ENCODE peak calls at places on chromosomes 6 and 20, in six cellular contexts. F is A549, P is HEK293T, K is GM12878, M is IMR-90, A is HepG2. Y is an unnamed sample.

GRCh38 chr6:33008944-33009861 is at the start of gene HLA-DOA:
- DNase-seq in F (peak; percentile 9), P (peak; percentile 82), K (peak; percentile 75), M (peak; percentile 5), A (no peak), Y (peak; percentile 31)

GRCh38 chr6:3409699-3410384 is 47.0 kb downstream of the SLC22A23 start:
- DNase-seq in F (no peak), P (no peak), K (no peak), M (no peak), A (peak; percentile 99), Y (peak; percentile 52)

GRCh38 chr6:99609839-99610489 is 3.3 kb downstream of the PRDM13 start:
- DNase-seq in F (no peak), P (no peak), K (no peak), M (no peak), A (no peak), Y (no peak)

GRCh38 chr6:7402746-7403145 is 13.1 kb downstream of the RIOK1 start:
- DNase-seq in F (no peak), P (no peak), K (no peak), M (no peak), A (no peak), Y (no peak)

GRCh38 chr6:18154507-18155272 is at the start of gene TPMT:
- DNase-seq in F (no peak), P (no peak), K (no peak), M (no peak), A (no peak), Y (peak; percentile 49)

GRCh38 chr20:49729780-49730179 is 16.1 kb upstream of the B4GALT5 start:
- DNase-seq in F (no peak), P (no peak), K (no peak), M (peak; percentile 69), A (no peak), Y (no peak)

GRCh38 chr6:69542494-69542893 is 254.3 kb downstream of the LMBRD1 start:
- DNase-seq in F (no peak), P (no peak), K (no peak), M (no peak), A (no peak), Y (no peak)

GRCh38 chr6:13404115-13404891 is 76.0 kb upstream of the TBC1D7 start:
- DNase-seq in F (no peak), P (no peak), K (no peak), M (peak; percentile 64), A (no peak), Y (no peak)

GRCh38 chr6:140849441-140849840 is 1283.3 kb upstream of the GJE1 start:
- DNase-seq in F (no peak), P (no peak), K (no peak), M (no peak), A (no peak), Y (no peak)

GRCh38 chr20:37225146-37225545 is 36.5 kb downstream of the GHRH start:
- DNase-seq in F (no peak), P (no peak), K (no peak), M (no peak), A (no peak), Y (no peak)

GRCh38 chr6:52697903-52698302 is 27.0 kb downstream of the TMEM14A start:
- DNase-seq in F (peak; percentile 5), P (no peak), K (no peak), M (no peak), A (no peak), Y (no peak)

GRCh38 chr6:23518294-23518693 is 607.7 kb upstream of the NRSN1 start:
- DNase-seq in F (no peak), P (no peak), K (no peak), M (no peak), A (no peak), Y (no peak)

GRCh38 chr6:23524556-23524955 is 601.5 kb upstream of the NRSN1 start:
- DNase-seq in F (no peak), P (no peak), K (no peak), M (no peak), A (no peak), Y (no peak)

GRCh38 chr6:23523771-23524170 is 602.2 kb upstream of the NRSN1 start:
- DNase-seq in F (no peak), P (no peak), K (no peak), M (no peak), A (no peak), Y (no peak)

GRCh38 chr6:23526519-23526918 is 599.5 kb upstream of the NRSN1 start:
- DNase-seq in F (no peak), P (no peak), K (no peak), M (peak; percentile 23), A (no peak), Y (no peak)

DNA sequence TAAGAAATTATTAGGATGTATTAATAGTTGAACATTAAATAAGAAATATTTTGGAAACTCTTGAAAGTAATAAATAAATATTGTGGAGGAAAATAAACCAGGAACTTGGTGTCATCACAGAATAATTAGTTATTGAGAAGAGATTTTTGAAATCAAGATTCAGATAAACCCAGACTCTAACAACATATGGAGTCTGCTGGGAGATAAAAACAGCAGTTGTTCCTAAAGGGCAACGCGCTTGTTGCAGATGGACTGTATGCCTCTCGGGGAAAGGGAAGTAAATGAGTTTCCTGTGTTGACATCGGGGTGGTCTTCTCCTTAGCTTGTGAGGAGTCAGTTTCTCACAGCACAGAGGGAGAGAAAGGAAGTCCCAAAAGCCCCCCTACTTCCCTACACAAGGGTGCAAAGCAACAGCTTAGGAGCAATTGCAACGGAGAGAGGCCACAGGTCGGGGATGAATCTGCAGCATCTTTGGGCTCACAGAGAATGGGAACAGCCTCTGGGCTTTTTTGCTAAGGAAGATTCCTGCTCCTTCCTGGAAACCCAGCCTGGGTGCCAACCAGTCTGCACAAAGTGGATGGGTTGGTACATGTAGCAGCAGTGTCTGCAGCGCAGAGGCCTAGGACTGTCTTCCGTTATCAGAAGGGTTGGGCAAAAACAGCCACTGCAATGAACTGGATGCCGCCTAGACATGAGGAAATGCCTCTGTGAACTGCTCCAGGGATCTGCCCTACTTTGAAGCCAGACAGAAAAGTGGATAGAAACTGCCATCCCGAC is 603.1 kb upstream of the NRSN1 start:
- DNase-seq in F (no peak), P (no peak), K (no peak), M (no peak), A (no peak), Y (no peak)
- TF ChIP-seq BHLHE40 in F (no peak), P (no peak), K (no peak), M (no peak), A (no peak), Y (no peak)

DNA sequence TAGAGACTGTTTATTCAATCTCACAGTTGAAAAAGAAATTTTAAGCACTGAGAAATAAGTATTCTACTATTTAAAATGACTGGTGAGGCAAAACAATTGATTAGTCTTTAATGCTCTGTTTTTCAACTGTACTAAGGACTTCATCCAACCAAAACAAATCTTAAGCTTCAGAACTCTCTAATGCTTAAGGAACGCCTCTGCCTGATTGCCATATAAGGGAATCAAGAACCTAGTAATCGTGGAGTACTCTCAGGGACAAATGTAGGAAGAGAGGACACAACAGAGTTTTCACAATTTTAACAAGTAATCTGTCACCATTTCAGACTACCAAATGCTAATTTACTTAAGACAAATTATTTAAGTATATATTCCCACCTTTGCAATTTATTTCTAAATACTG is 16.1 kb downstream of the FBXO30 start:
- DNase-seq in F (no peak), P (no peak), K (no peak), M (peak; percentile 62), A (no peak), Y (no peak)
- TF ChIP-seq BHLHE40 in F (no peak), P (no peak), K (no peak), M (no peak), A (no peak), Y (no peak)

DNA sequence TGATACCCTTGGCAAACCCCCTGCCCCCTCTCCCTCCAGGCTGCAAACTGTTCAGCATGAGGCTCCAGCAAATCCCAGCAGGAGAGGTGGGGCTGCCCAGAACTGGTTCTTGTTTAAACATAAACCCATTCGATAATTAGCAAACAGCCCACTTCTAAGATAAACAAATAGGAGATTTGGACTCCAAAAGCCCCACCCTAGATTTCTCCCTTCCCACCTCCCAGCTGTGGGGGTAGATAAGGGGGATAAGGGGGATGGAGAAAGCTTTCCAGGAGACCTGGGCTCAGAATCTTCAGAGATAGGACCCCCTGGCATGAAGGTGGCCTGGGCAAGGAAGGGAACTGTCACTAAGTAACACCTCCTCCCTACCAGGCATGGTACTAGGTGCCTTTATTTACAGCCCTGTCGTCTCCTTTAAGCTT is 4.8 kb downstream of the SDC4 start:
- DNase-seq in F (no peak), P (no peak), K (no peak), M (no peak), A (peak; percentile 76), Y (peak; percentile 57)
- TF ChIP-seq BHLHE40 in F (no peak), P (no peak), K (no peak), M (no peak), A (no peak), Y (no peak)

DNA sequence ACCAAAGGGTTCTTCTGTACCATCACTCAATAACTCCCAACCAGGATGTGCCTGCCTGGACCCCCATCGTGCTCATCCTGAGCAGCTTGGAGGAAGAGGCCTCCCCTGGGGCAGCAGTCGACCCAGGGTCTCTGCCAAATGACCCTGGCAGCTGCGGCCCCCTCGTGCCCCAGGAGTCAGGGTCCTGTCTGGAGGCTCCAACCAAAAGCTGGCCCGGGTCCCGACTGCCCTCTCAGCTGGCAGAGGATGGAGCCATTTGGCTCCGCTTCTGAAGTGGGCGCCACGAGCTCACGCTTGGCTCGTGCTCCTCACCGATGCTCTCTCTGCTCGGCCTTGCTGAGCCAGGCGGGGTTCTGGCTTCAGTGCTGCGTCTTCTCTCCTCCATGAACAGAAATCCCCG is 56.8 kb downstream of the TFAP2C start:
- DNase-seq in F (no peak), P (no peak), K (no peak), M (no peak), A (no peak), Y (no peak)
- TF ChIP-seq BHLHE40 in F (no peak), P (no peak), K (no peak), M (no peak), A (no peak), Y (no peak)

GRCh38 chr20:51715028-51715872 is 52.9 kb downstream of the ATP9A start:
- DNase-seq in F (no peak), P (no peak), K (no peak), M (no peak), A (no peak), Y (no peak)
- TF ChIP-seq BHLHE40 in F (no peak), P (no peak), K (no peak), M (no peak), A (no peak), Y (no peak)

DNA sequence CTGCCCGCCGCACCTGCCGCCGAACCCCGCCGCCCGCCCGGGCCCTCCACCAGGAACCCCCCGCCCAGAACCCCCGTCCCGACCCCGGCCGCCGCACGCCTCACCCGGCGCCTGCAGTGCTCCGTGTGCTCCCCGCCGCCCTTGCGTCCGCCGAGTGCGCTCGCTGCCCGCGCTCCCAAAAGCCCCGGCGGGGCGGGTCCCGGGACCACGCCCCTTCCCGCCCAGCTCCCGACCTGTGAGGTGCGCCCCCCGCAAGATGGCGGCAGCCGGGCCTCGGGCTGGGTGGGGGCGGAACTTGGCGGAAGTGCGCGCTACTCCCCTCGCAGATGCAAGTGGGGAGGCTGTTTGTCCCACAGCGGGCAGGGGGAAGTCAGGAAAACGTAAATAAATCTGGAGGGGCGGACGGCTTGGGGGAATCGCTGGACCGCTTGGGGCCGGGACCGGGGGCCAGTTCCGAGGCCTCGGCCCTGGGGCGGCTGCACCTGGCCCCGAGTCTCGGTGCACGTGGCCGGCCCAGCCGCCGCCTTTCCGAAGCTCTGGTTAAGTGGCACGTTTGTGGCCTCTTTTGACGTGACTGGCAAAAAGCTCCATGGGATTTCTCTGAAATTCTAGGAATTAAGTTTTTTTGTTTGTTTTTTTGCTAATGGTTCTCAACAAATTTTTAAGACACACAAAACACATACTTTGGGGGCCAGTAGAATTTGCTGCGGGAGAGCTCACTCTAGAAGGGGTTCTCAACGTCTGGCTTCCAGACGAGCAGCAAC is at the start of gene EZR:
- DNase-seq in F (peak; percentile 86), P (peak; percentile 95), K (no peak), M (peak; percentile 57), A (peak; percentile 59), Y (peak; percentile 98)
- TF ChIP-seq BHLHE40 in F (no peak), P (no peak), K (peak; percentile 60), M (no peak), A (no peak), Y (peak; percentile 48)

Y was measured in K562.